ENCODE peak calls at places on chromosome 19, in seven cellular contexts. Z is CD4-positive, alpha-beta memory T cell; X is gastrocnemius medialis; A is body of pancreas; Q is A549; E is upper lobe of left lung; N is AG04450. R is an unnamed sample.

GRCh38 chr19:39515551-39516191 is 732 bp downstream of the SELENOV start:
- DNase-seq in Z (no peak), X (no peak), A (peak; percentile 17), Q (no peak), E (no peak), N (no peak), R (no peak)

GRCh38 chr19:8655340-8655709 is 24.9 kb downstream of the NFILZ start:
- DNase-seq in Z (peak; percentile 17), X (no peak), A (no peak), Q (no peak), E (no peak), N (no peak), R (no peak)

GRCh38 chr19:35704218-35704617 is at the start of gene ZBTB32:
- DNase-seq in Z (no peak), X (no peak), A (peak; percentile 28), Q (no peak), E (no peak), N (no peak), R (no peak)

GRCh38 chr19:8935460-8935859 is 74.7 kb downstream of the MUC16 start:
- DNase-seq in Z (no peak), X (no peak), A (no peak), Q (no peak), E (no peak), N (no peak), R (peak; percentile 24)

GRCh38 chr19:6533746-6534418 is 3.1 kb downstream of the TNFSF9 start:
- DNase-seq in Z (no peak), X (no peak), A (no peak), Q (no peak), E (no peak), N (no peak), R (no peak)

GRCh38 chr19:4376991-4377781 is 23.2 kb downstream of the SH3GL1 start:
- DNase-seq in Z (no peak), X (peak; percentile 89), A (peak; percentile 84), Q (no peak), E (no peak), N (no peak), R (no peak)

GRCh38 chr19:41223431-41224234 is 4.6 kb downstream of the AXL start:
- DNase-seq in Z (no peak), X (peak; percentile 25), A (no peak), Q (peak; percentile 94), E (no peak), N (no peak), R (no peak)

GRCh38 chr19:13796301-13797057 is 1.2 kb downstream of the ZSWIM4 start:
- DNase-seq in Z (no peak), X (peak; percentile 78), A (peak; percentile 64), Q (peak; percentile 68), E (peak; percentile 85), N (peak; percentile 86), R (peak; percentile 95)

GRCh38 chr19:34461375-34462100 is 20.0 kb upstream of the WTIP start:
- DNase-seq in Z (no peak), X (peak; percentile 36), A (no peak), Q (no peak), E (no peak), N (no peak), R (peak; percentile 71)

GRCh38 chr19:41792513-41793413 is 3.6 kb upstream of the CEACAM3 start:
- DNase-seq in Z (peak; percentile 27), X (no peak), A (peak; percentile 71), Q (peak; percentile 91), E (peak; percentile 77), N (no peak), R (no peak)

GRCh38 chr19:39401549-39402416 is 4.9 kb upstream of the ZFP36 start:
- DNase-seq in Z (peak; percentile 86), X (peak; percentile 64), A (peak; percentile 54), Q (no peak), E (peak; percentile 85), N (no peak), R (peak; percentile 78)

GRCh38 chr19:3346677-3347353 is 19.6 kb upstream of the NFIC start:
- DNase-seq in Z (no peak), X (peak; percentile 55), A (peak; percentile 97), Q (no peak), E (peak; percentile 58), N (no peak), R (peak; percentile 91)

GRCh38 chr19:54662730-54663129 is at the start of gene LILRB4:
- DNase-seq in Z (no peak), X (peak; percentile 31), A (no peak), Q (no peak), E (peak; percentile 58), N (no peak), R (no peak)

GRCh38 chr19:21321134-21321533 is 8.1 kb downstream of the ZNF708 start:
- DNase-seq in Z (no peak), X (no peak), A (no peak), Q (no peak), E (no peak), N (no peak), R (no peak)

GRCh38 chr19:40553885-40554857 is 22.5 kb upstream of the SHKBP1 start:
- DNase-seq in Z (no peak), X (no peak), A (no peak), Q (no peak), E (no peak), N (no peak), R (no peak)

GRCh38 chr19:49676136-49676689 is 858 bp upstream of the PRMT1 start:
- DNase-seq in Z (no peak), X (peak; percentile 87), A (peak; percentile 88), Q (peak; percentile 91), E (peak; percentile 85), N (peak; percentile 86), R (peak; percentile 89)

GRCh38 chr19:6590458-6591319 is at the start of gene CD70:
- DNase-seq in Z (peak; percentile 37), X (no peak), A (no peak), Q (peak; percentile 69), E (no peak), N (no peak), R (no peak)

GRCh38 chr19:662962-663681 is at the start of gene RNF126:
- DNase-seq in Z (peak; percentile 86), X (peak; percentile 92), A (peak; percentile 92), Q (peak; percentile 72), E (peak; percentile 92), N (peak; percentile 66), R (peak; percentile 66)

GRCh38 chr19:6455924-6456323 is 3.7 kb downstream of the SLC25A23 start:
- DNase-seq in Z (no peak), X (no peak), A (no peak), Q (no peak), E (no peak), N (no peak), R (no peak)

GRCh38 chr19:7526093-7526929 is 3.9 kb downstream of the MCOLN1 start:
- DNase-seq in Z (no peak), X (no peak), A (no peak), Q (no peak), E (no peak), N (no peak), R (no peak)

GRCh38 chr19:8451885-8452284 is 7.1 kb downstream of the HNRNPM start:
- DNase-seq in Z (no peak), X (no peak), A (no peak), Q (peak; percentile 38), E (peak; percentile 53), N (no peak), R (no peak)

GRCh38 chr19:35040826-35041547 is 534 bp upstream of the HPN start:
- DNase-seq in Z (no peak), X (peak; percentile 100), A (peak; percentile 96), Q (no peak), E (peak; percentile 95), N (no peak), R (peak; percentile 88)

GRCh38 chr19:42634409-42635232 is 39.9 kb upstream of the CEACAM8 start:
- DNase-seq in Z (no peak), X (no peak), A (peak; percentile 67), Q (peak; percentile 73), E (no peak), N (no peak), R (no peak)

GRCh38 chr19:13633109-13633508 is 126.8 kb upstream of the CACNA1A start:
- DNase-seq in Z (no peak), X (no peak), A (peak; percentile 43), Q (no peak), E (no peak), N (peak; percentile 57), R (no peak)

GRCh38 chr19:3606690-3607289 is at the start of gene TBXA2R:
- DNase-seq in Z (no peak), X (peak; percentile 28), A (peak; percentile 62), Q (peak; percentile 70), E (peak; percentile 66), N (no peak), R (peak; percentile 35)

GRCh38 chr19:17112271-17112670 is 36.7 kb downstream of the MYO9B start:
- DNase-seq in Z (no peak), X (no peak), A (no peak), Q (no peak), E (no peak), N (no peak), R (no peak)

DNA sequence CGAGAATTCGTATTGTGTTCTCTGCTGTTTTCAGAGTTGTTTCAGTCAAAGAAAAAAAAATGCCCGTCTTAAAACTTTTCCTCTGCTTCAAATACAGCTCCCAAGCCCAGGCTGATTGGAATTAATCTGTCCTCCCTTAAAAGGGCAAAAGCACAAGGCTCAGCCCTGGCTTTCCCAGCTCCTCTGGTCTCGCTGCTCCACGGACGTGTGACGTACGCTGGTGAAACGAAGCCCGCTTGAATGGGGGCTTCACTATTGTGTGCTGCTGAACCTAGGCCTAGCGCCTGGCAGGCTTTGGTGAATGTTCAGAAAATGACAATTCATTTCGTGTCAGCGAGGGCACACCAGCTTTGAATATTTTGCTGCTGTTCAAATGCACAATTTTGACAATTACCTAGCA is 654 bp upstream of the ZNF135 start:
- DNase-seq in Z (no peak), X (no peak), A (no peak), Q (no peak), E (no peak), N (no peak), R (no peak)
- H3K27ac ChIP-seq in Z (no peak overlapping the region), X (no peak overlapping the region), A (no peak overlapping the region), Q (no peak overlapping the region), E (peak overlapping the region; percentile 92), N (no peak overlapping the region), R (peak overlapping the region; percentile 91)

GRCh38 chr19:38044267-38045111 is 137.5 kb downstream of the SIPA1L3 start:
- DNase-seq in Z (no peak), X (no peak), A (no peak), Q (no peak), E (no peak), N (no peak), R (no peak)
- H3K27ac ChIP-seq in Z (no peak overlapping the region), X (no peak overlapping the region), A (no peak overlapping the region), Q (no peak overlapping the region), E (no peak overlapping the region), N (no peak overlapping the region), R (no peak overlapping the region)

GRCh38 chr19:18456279-18456678 is 18.3 kb upstream of the ISYNA1 start:
- DNase-seq in Z (no peak), X (no peak), A (no peak), Q (no peak), E (no peak), N (no peak), R (no peak)
- H3K27ac ChIP-seq in Z (no peak overlapping the region), X (peak overlapping the region; percentile 96), A (no peak overlapping the region), Q (no peak overlapping the region), E (no peak overlapping the region), N (no peak overlapping the region), R (peak overlapping the region; percentile 85)

DNA sequence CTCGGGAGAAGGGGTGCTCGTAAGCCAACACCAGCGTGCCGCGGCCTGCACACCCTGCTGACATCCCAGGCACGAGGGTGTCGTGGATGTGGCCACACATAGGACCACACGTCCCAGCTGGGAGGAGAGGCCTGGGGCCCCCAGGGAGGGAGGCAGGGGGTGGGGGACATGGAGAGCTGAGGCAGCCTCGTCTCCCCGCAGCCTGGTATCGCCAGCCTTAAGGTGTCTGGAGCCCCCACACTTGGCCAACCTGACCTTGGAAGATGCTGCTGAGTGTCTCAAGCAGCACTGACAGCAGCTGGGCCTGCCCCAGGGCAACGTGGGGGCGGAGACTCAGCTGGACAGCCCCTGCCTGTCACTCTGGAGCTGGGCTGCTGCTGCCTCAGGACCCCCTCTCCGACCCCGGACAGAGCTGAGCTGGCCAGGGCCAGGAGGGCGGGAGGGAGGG is 2.4 kb downstream of the IZUMO4 start:
- DNase-seq in Z (no peak), X (no peak), A (no peak), Q (no peak), E (no peak), N (no peak), R (no peak)
- H3K27ac ChIP-seq in Z (no peak overlapping the region), X (no peak overlapping the region), A (no peak overlapping the region), Q (no peak overlapping the region), E (peak overlapping the region; percentile 26), N (no peak overlapping the region), R (no peak overlapping the region)